ENCODE peak calls at places on chromosomes 11 and 22, in five cellular contexts. A is H1, F is K562, I is HepG2, X is GM12878. J is an unnamed sample. For H3K4me1 and H3K27me3, the result is how much of the 10 kb centered on the place peaks cover.

GRCh38 chr11:102410382-102410784 is 42.2 kb downstream of the TMEM123 start:
- DNase-seq in A (no peak), X (no peak), I (no peak), F (peak), J (peak)

GRCh38 chr22:49964136-49964492 is 3.5 kb downstream of the PIM3 start:
- DNase-seq in A (no peak), X (no peak), F (no peak), I (no peak), J (no peak)

GRCh38 chr11:16814410-16815046 is 76.1 kb downstream of the C11orf58 start:
- DNase-seq in X (no peak), A (no peak), I (no peak), F (no peak), J (no peak)

GRCh38 chr22:38944653-38945052 is 12.8 kb upstream of the APOBEC3A start:
- DNase-seq in F (no peak), A (no peak), I (no peak), X (no peak), J (no peak)

GRCh38 chr11:15618583-15619032 is 503.9 kb downstream of the INSC start:
- DNase-seq in F (no peak), I (peak), X (no peak), A (no peak), J (no peak)

GRCh38 chr11:116986521-116987105 is 111.6 kb downstream of the SIK3 start:
- DNase-seq in X (peak), I (peak), F (no peak), A (no peak), J (peak)

GRCh38 chr11:112241486-112241885 is 15.3 kb downstream of the PTS start:
- DNase-seq in F (no peak), A (no peak), X (no peak), I (peak), J (no peak)

GRCh38 chr11:83938148-83938547 is 652.0 kb upstream of the CCDC90B start:
- DNase-seq in F (no peak), I (no peak), X (peak), A (no peak), J (no peak)

GRCh38 chr11:72670041-72670440 is 4.2 kb downstream of the PDE2A start:
- DNase-seq in X (no peak), I (no peak), F (no peak), A (no peak), J (peak)

GRCh38 chr11:117010808-117011540 is 87.3 kb downstream of the SIK3 start:
- DNase-seq in X (no peak), F (no peak), I (no peak), A (no peak), J (no peak)

GRCh38 chr11:46183819-46184218 is 62.6 kb upstream of the PHF21A start:
- DNase-seq in A (no peak), F (no peak), X (no peak), I (no peak), J (no peak)

GRCh38 chr11:99080154-99080553 is 59.4 kb downstream of the CNTN5 start:
- DNase-seq in I (no peak), X (no peak), F (no peak), A (no peak), J (no peak)

GRCh38 chr22:46796566-46797195 is 34.2 kb downstream of the TBC1D22A start:
- DNase-seq in A (no peak), F (no peak), I (no peak), X (no peak), J (no peak)

GRCh38 chr11:96267490-96268010 is 75.4 kb downstream of the MAML2 start:
- DNase-seq in I (no peak), X (peak), F (no peak), A (no peak), J (no peak)
- H3K4me1 ChIP-seq in I (under half), X (under half), F (under half), A (under half), J (under half)

DNA sequence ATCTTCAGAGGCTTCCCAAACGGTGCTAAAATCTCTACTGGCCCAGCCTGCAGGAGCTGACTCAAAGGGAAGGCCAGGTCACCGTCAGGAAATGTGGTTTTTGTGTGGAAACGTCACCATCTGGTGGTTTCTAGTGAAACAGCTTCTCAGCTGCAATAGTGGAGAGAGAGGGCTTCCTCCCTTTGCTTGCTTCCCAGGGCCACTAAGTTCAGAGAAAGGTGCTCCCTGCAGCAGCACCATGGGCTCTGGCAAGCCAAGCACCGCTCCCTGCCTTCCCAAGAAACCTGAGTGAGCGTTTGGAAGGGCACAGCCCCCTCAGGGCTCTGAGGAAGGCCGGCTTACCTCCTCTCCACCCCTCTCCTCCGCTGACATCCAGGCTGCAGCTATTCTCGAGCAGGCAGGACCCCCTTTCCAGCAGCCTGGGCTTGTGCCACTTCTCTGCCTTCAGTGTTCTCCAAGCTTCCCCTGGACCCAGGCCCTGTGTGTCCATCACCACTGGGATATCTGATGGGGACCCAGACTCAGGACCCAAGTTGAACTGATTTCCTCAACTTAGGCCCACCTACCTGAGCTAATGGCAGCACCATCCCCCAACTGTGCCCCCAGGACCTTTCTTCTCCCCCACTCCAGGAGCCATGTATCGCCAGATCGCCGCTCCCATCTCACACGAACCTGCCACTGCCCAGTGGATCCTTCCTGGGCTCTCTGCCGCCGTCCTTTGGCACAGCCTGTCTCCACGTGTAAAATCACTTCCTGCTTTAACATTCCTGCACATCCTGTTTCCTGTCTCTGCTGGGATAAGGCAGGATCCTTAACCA is 9.8 kb downstream of the SPATA19 start:
- DNase-seq in A (peak), X (peak), I (peak), F (peak), J (peak)
- TF ChIP-seq CREB1 in A (no peak), X (no peak), I (no peak), F (no peak), J (no peak)

GRCh38 chr11:1574256-1575242 is 2.5 kb upstream of the DUSP8 start:
- DNase-seq in A (no peak), X (no peak), I (no peak), F (peak), J (peak)

GRCh38 chr11:1571760-1572199 is 291 bp downstream of the DUSP8 start:
- DNase-seq in I (no peak), A (no peak), F (no peak), X (no peak), J (no peak)

GRCh38 chr11:1573077-1573846 is 1.2 kb upstream of the DUSP8 start:
- DNase-seq in I (no peak), X (no peak), A (no peak), F (no peak), J (no peak)

GRCh38 chr11:1572200-1573076 is at the start of gene DUSP8:
- DNase-seq in I (peak), A (no peak), X (no peak), F (peak), J (peak)

DNA sequence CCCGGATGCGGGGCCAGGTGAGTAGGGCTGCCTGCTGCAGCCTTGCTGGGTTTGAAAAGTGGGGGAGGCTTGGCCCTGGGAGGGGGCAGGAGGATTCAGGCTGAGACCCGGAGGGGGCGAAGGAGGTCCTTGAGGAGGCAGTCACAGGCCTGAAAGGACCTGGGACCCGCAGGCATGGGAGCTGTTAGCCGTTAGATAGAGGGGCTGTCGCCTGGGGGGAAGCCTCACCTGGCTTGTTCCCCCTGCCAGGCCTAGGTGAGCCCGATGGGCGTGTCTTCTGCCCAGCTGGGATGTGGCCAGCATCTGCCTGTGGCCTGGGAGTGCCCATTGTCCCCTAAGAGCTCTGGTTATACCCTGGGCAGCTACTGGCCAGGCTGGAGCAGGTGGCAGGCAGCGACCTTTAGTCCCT is 1.8 kb upstream of the DUSP8 start:
- DNase-seq in F (no peak), I (no peak), A (no peak), X (no peak), J (no peak)
- H3K27me3 ChIP-seq in F (under half), I (under half), A (under half), X (under half), J (half or more)

GRCh38 chr22:19849800-19850481 is 4.7 kb downstream of the GNB1L start:
- DNase-seq in A (no peak), X (no peak), F (no peak), I (no peak), J (no peak)

GRCh38 chr22:19848298-19849224 is 6.1 kb downstream of the GNB1L start:
- DNase-seq in F (no peak), I (no peak), X (no peak), A (no peak), J (no peak)

GRCh38 chr22:19852177-19852781 is 2.4 kb downstream of the GNB1L start:
- DNase-seq in X (no peak), A (no peak), F (no peak), I (no peak), J (no peak)

GRCh38 chr22:19851291-19852176 is 3.1 kb downstream of the GNB1L start:
- DNase-seq in X (no peak), I (no peak), A (no peak), F (no peak), J (no peak)

DNA sequence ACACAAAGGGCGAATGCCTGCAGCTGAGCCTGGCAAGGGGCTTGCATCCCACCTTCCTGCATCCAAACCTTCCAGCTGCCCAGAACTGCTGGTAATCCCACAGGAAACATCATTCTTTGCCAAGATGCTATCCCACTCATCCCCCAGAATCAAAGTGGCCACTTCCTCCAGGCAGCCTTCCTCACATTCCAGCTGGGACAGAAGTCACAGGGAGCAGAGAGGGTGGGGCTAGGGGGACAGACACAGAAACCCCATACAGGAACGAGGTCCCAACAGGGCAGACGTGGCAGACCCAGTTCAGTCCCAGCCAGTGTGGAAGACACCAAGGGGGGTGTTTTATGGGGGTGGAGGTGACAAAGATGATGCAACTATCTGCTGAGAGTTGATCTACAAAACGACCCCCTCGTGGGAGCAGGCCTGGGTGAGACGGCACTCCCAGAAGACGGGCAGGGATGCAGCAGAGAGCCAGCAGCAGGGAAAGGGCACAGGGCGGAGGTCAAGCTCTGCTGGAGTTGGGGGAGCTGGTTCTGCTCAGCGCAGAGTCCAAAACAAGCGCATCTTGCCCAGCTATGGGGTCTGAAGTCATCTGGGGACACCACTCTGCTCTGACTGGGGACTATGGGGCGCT is 4.1 kb downstream of the GNB1L start:
- DNase-seq in A (no peak), I (no peak), F (no peak), X (no peak), J (no peak)
- H3K4me1 ChIP-seq in A (under half), I (half or more), F (under half), X (under half), J (under half)

GRCh38 chr22:22574361-22574760 is 15.3 kb upstream of the PRAME start:
- DNase-seq in F (no peak), A (no peak), X (no peak), I (no peak), J (no peak)

GRCh38 chr22:22576989-22577427 is 17.9 kb upstream of the PRAME start:
- DNase-seq in I (no peak), A (no peak), X (no peak), F (no peak), J (no peak)

GRCh38 chr22:22573047-22573889 is 14.2 kb upstream of the PRAME start:
- DNase-seq in I (no peak), A (no peak), X (no peak), F (no peak), J (no peak)

GRCh38 chr22:22578702-22579424 is 19.8 kb upstream of the PRAME start:
- DNase-seq in A (no peak), X (no peak), I (no peak), F (peak), J (no peak)

DNA sequence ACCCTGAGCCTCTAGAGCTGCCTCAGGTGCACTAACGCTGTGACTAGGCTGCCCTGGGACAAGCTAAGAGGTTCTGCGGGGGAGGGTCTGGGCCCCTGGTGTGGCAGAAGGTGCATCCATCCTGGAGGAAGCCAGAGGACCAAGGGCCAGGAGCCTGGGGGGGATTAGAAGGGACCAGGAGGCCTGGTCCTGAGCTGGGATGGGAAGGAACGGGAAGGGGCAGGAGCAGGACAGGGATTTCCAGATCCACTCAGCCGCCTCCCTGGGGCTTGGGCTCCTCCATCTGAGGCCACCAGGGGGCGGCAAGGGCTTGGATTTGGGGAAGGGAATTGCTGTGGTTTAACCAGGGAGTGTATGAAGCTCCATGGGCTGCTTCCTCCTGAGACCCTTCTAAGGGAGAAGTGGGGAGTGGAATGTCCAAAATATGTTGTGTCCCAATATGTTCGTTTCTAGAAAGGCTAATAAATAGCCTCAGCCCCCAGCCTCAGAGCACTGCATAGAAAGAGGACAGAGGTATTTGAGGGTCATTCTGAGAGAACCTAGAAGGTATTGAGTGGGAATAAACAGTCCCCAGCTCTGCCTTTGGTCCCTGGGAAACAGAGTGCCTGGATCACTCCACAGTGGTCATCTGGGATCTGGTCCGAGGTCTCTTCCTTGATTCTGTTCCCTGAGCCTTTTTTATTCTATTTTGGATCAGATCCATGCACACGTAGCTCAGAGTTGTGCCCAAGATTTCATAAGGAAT is 17.4 kb upstream of the PRAME start:
- DNase-seq in F (peak), I (peak), A (no peak), X (no peak), J (peak)
- TF ChIP-seq CREB1 in F (no peak), I (no peak), A (no peak), X (no peak), J (no peak)

GRCh38 chr11:287821-288327 is 1.1 kb upstream of the PGGHG start:
- DNase-seq in F (peak), X (no peak), A (no peak), I (no peak), J (no peak)

GRCh38 chr11:290621-291231 is 1.8 kb downstream of the PGGHG start:
- DNase-seq in X (no peak), F (no peak), A (no peak), I (no peak), J (no peak)

GRCh38 chr11:289145-289705 is 299 bp downstream of the PGGHG start:
- DNase-seq in I (no peak), A (no peak), X (no peak), F (no peak), J (no peak)

GRCh38 chr11:289706-290620 is 1.0 kb downstream of the PGGHG start:
- DNase-seq in I (no peak), X (no peak), A (no peak), F (no peak), J (no peak)

GRCh38 chr11:288328-289144 is at the start of gene PGGHG:
- DNase-seq in X (no peak), F (peak), I (no peak), A (no peak), J (no peak)
- H3K27me3 ChIP-seq in X (under half), F (under half), I (under half), A (under half), J (under half)

DNA sequence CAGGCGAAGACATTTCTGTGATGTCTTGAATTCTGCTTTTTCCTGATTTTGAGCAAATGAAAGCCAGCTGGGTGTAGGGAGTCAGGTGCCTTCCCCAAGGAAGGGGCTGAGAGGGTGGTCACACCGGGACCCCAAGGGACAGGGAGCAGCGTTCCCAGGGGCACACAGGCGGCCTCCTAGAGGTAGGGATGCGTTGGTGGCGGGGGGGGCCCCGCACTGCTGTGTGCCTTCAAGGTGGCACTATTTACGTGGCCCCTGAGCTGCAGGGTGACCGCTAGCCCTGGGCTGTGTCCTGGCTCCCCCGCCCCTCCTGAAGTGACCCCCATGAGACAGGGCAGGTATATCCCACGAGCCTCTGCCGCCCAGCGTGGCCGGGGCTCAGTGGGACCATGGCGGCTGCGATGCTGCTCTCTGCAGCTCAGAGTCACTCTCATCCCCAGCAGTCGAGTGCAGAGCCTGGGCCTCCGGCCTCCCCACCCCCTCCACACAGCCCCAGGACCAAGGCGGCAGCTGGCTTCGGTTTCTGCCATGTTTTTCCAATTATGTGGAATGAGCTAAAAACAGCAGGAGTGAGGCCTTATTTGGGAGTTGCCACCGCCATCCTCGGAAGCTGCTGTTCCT is 60.9 kb downstream of the LRP5 start:
- DNase-seq in X (no peak), F (no peak), I (no peak), A (no peak), J (no peak)
- H3K4me1 ChIP-seq in X (under half), F (under half), I (under half), A (under half), J (under half)

DNA sequence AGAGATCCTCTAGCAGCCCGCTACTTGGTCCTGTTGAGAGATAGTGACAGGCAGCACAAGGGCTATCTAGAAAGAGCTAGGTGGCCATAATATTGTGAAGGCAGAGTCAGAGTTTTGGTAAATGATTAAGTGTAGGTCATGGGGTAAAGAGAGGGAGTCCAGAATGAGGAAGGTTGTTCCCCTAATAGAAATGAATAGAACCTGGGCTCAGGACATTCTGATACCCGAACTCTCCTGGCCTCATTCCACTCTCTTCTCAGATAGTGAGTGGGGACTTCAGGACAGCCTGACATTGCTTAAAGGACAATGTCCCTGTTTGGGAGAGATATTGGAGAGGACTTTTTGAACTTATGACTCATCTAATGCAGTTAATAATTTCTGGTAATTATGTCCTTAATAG is 20.6 kb downstream of the SLC5A1 start:
- DNase-seq in X (no peak), A (no peak), F (no peak), I (no peak), J (no peak)
- TF ChIP-seq CREB1 in X (no peak), A (no peak), F (no peak), I (no peak), J (no peak)

J was measured in GM23338.